ENCODE peak calls at places on chromosome 14, in ten cellular contexts. B, Z, F, A, E, Q, C, H, U and D are unnamed samples. For H3K4me1, the result is how much of the 10 kb centered on the place peaks cover.

GRCh38 chr14:68285421-68286179 is 466.0 kb downstream of the RAD51B start:
- DNase-seq in B (no peak), Z (peak), F (no peak), A (no peak), E (no peak), Q (no peak), C (peak), H (no peak), U (no peak), D (no peak)

GRCh38 chr14:23483216-23483854 is 13.8 kb downstream of the NGDN start:
- DNase-seq in B (no peak), Z (peak), F (no peak), A (no peak), E (peak), Q (no peak), C (no peak), H (no peak), U (no peak), D (peak)

GRCh38 chr14:67411375-67411774 is 590 bp downstream of the PLEK2 start:
- DNase-seq in B (no peak), Z (peak), F (no peak), A (no peak), E (no peak), Q (no peak), C (no peak), H (no peak), U (no peak), D (no peak)

GRCh38 chr14:59190372-59190771 is 1.9 kb downstream of the DAAM1 start:
- DNase-seq in B (no peak), Z (peak), F (no peak), A (peak), E (peak), Q (no peak), C (no peak), H (peak), U (no peak), D (no peak)

GRCh38 chr14:50410921-50411320 is 14.2 kb upstream of the CDKL1 start:
- DNase-seq in B (no peak), Z (peak), F (no peak), A (no peak), E (no peak), Q (no peak), C (no peak), H (no peak), U (no peak), D (no peak)

GRCh38 chr14:30706704-30707103 is 84.6 kb downstream of the SCFD1 start:
- DNase-seq in B (no peak), Z (no peak), F (no peak), A (no peak), E (no peak), Q (no peak), C (no peak), H (no peak), U (no peak), D (no peak)

GRCh38 chr14:55302770-55303472 is 31.7 kb downstream of the FBXO34 start:
- DNase-seq in B (no peak), Z (no peak), F (no peak), A (no peak), E (no peak), Q (no peak), C (no peak), H (no peak), U (no peak), D (peak)

GRCh38 chr14:33934043-33934750 is 16.7 kb downstream of the EGLN3 start:
- DNase-seq in B (no peak), Z (no peak), F (no peak), A (no peak), E (no peak), Q (no peak), C (no peak), H (no peak), U (no peak), D (no peak)

GRCh38 chr14:56351861-56352260 is 227.7 kb upstream of the TMEM260 start:
- DNase-seq in B (no peak), Z (peak), F (no peak), A (peak), E (no peak), Q (no peak), C (no peak), H (no peak), U (no peak), D (no peak)

GRCh38 chr14:100104523-100105300 is 39.5 kb downstream of the EVL start:
- DNase-seq in B (no peak), Z (peak), F (no peak), A (peak), E (no peak), Q (no peak), C (no peak), H (no peak), U (no peak), D (peak)

GRCh38 chr14:36256131-36256801 is 64.2 kb downstream of the MBIP start:
- DNase-seq in B (peak), Z (peak), F (no peak), A (no peak), E (no peak), Q (no peak), C (no peak), H (no peak), U (no peak), D (no peak)

GRCh38 chr14:85607571-85608219 is 77.8 kb downstream of the FLRT2 start:
- DNase-seq in B (no peak), Z (peak), F (no peak), A (peak), E (no peak), Q (no peak), C (no peak), H (no peak), U (no peak), D (peak)

GRCh38 chr14:28765907-28766504 is 581 bp upstream of the FOXG1 start:
- DNase-seq in B (no peak), Z (peak), F (no peak), A (no peak), E (no peak), Q (no peak), C (no peak), H (no peak), U (no peak), D (no peak)

GRCh38 chr14:75452900-75453816 is 25.3 kb downstream of the JDP2 start:
- DNase-seq in B (no peak), Z (peak), F (peak), A (peak), E (peak), Q (no peak), C (peak), H (peak), U (no peak), D (peak)

GRCh38 chr14:75457024-75457390 is 29.2 kb downstream of the JDP2 start:
- DNase-seq in B (no peak), Z (no peak), F (no peak), A (peak), E (no peak), Q (no peak), C (no peak), H (no peak), U (no peak), D (no peak)

GRCh38 chr14:75453817-75454434 is 26.1 kb downstream of the JDP2 start:
- DNase-seq in B (no peak), Z (no peak), F (no peak), A (peak), E (no peak), Q (no peak), C (no peak), H (no peak), U (no peak), D (no peak)

GRCh38 chr14:75456069-75457023 is 28.5 kb downstream of the JDP2 start:
- DNase-seq in B (peak), Z (no peak), F (no peak), A (no peak), E (no peak), Q (peak), C (peak), H (no peak), U (no peak), D (no peak)

GRCh38 chr14:75454963-75455546 is 27.2 kb downstream of the JDP2 start:
- DNase-seq in B (peak), Z (peak), F (peak), A (peak), E (no peak), Q (no peak), C (no peak), H (peak), U (no peak), D (no peak)
- H3K4me1 ChIP-seq in B (half or more), Z (half or more), F (half or more), A (half or more), E (under half), Q (under half), C (half or more), H (under half), U (half or more), D (under half)

GRCh38 chr14:105478624-105479305 is 4.1 kb downstream of the CRIP2 start:
- DNase-seq in B (no peak), Z (no peak), F (no peak), A (no peak), E (no peak), Q (no peak), C (no peak), H (no peak), U (no peak), D (no peak)
- H3K4me1 ChIP-seq in B (half or more), Z (under half), F (under half), A (under half), E (half or more), Q (half or more), C (half or more), H (under half), U (half or more), D (under half)

GRCh38 chr14:81401420-81402122 is 1.4 kb upstream of the STON2 start:
- DNase-seq in B (no peak), Z (peak), F (no peak), A (peak), E (no peak), Q (no peak), C (no peak), H (no peak), U (no peak), D (no peak)

GRCh38 chr14:81400202-81400678 is at the start of gene STON2:
- DNase-seq in B (no peak), Z (peak), F (peak), A (peak), E (no peak), Q (peak), C (no peak), H (no peak), U (no peak), D (peak)

GRCh38 chr14:81400852-81401251 is 728 bp upstream of the STON2 start:
- DNase-seq in B (peak), Z (peak), F (peak), A (peak), E (no peak), Q (peak), C (no peak), H (peak), U (no peak), D (peak)

GRCh38 chr14:81396108-81396507 is 4.0 kb downstream of the STON2 start:
- DNase-seq in B (no peak), Z (peak), F (no peak), A (no peak), E (no peak), Q (no peak), C (no peak), H (no peak), U (no peak), D (peak)

DNA sequence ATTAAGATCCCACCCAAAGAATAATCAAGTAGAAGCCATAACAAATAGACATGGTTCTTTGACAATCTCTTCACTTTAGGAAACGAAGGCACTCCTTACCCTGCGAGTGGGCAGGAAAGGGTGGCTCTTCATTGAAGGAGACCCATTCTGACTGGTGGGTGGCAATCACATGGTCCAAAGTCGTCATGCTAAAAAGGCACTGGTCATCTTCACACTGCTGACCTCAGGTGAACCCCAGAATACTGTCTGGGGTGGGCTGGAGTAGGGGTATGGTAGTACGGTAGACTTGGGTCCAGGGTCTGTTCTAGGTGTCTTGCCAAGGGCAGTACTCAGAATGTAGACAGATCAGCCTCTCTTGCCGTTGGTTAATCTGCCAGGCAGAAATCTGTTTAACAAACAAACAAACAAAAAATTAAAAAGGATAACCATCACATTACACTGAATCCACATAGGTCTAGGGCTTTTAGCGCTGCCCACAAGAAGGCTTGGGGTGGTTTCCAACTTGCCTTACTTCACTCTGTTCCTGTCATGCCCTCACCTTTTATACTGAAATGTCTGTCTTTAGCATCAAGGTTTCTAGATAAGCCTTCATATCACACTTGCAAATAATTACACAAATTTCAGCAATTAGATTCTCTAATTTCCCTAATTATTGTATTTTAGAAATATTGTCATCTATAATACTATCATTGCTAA is 1.8 kb downstream of the STON2 start:
- DNase-seq in B (no peak), Z (no peak), F (no peak), A (no peak), E (no peak), Q (no peak), C (no peak), H (no peak), U (no peak), D (no peak)
- H3K4me1 ChIP-seq in B (under half), Z (under half), F (under half), A (under half), E (under half), Q (under half), C (under half), H (under half), U (under half), D (under half)

DNA sequence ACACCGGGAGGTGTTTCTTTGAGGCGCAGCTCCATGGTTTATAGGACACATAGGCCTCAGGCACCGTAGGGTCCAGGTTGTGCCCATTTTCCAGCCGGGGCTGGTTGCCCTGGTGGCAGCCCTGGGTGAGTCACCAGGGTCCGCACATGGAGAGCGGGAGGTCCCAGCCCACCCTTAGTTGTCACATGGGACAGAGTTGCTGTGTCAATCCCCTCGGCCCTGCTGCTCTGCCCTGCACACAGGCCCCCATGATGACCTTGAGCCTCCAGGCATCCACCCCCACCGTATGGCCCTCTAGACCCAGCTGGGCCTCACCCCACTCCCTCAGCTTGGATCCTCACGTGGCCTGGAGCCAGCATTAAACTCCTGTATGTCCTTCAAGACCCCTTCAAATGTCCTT is 7.7 kb downstream of the TRMT61A start:
- DNase-seq in B (no peak), Z (no peak), F (no peak), A (no peak), E (no peak), Q (peak), C (no peak), H (no peak), U (no peak), D (no peak)
- H3K4me1 ChIP-seq in B (under half), Z (under half), F (under half), A (under half), E (under half), Q (under half), C (under half), H (under half), U (under half), D (under half)

DNA sequence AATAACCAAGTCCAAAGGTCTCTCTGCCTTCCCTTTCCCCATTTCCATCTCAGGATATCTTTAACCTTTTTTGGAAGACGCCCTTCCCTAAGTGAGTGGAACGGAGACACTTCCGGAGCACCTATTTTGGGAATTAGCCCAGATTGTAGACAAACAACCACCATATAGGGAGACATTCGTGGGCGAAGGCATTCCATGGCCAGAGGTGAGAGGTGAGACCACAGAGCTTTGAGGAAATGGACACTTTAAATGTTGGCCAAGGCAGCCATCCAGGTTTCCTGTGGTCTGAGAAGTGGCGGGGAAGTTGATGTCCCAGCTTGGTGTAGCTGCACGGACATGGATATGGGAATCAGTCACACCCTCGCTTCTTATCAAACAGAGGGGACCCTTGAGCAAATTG is 69.4 kb upstream of the BDKRB2 start:
- DNase-seq in B (peak), Z (no peak), F (no peak), A (peak), E (no peak), Q (no peak), C (no peak), H (peak), U (no peak), D (no peak)
- H3K4me1 ChIP-seq in B (under half), Z (under half), F (under half), A (under half), E (under half), Q (under half), C (under half), H (under half), U (under half), D (under half)

GRCh38 chr14:95696741-95697140 is 10.5 kb downstream of the TCL1B start:
- DNase-seq in B (no peak), Z (no peak), F (no peak), A (no peak), E (no peak), Q (no peak), C (no peak), H (no peak), U (no peak), D (no peak)
- H3K4me1 ChIP-seq in B (under half), Z (under half), F (under half), A (under half), E (under half), Q (under half), C (half or more), H (under half), U (under half), D (under half)